ENCODE peak calls at places on chromosome 12, in six cellular contexts. One of them, this sample, is unnamed.

GRCh38 chr12:10088955-10089354 is 9.8 kb downstream of the CLEC1A start:
- DNase-seq in iris pigment epithelial cell: no peak
- DNase-seq in GM12891: no peak
- DNase-seq in NCI-H2171: no peak
- DNase-seq in NCI-H1092 treated with DMSO at 0.1 percent for 48 hours: no peak
- DNase-seq in LoVo: no peak
- DNase-seq in this sample: no peak

GRCh38 chr12:18382486-18382885 is 121.2 kb downstream of the PIK3C2G start:
- DNase-seq in iris pigment epithelial cell: peak; percentile 85
- DNase-seq in GM12891: no peak
- DNase-seq in NCI-H2171: no peak
- DNase-seq in NCI-H1092 treated with DMSO at 0.1 percent for 48 hours: no peak
- DNase-seq in LoVo: no peak
- DNase-seq in this sample: no peak

GRCh38 chr12:124296295-124296915 is 1.5 kb downstream of the RFLNA start:
- DNase-seq in iris pigment epithelial cell: no peak
- DNase-seq in GM12891: no peak
- DNase-seq in NCI-H2171: no peak
- DNase-seq in NCI-H1092 treated with DMSO at 0.1 percent for 48 hours: no peak
- DNase-seq in LoVo: peak; percentile 77
- DNase-seq in this sample: peak; percentile 91

GRCh38 chr12:25591132-25591531 is 38.0 kb upstream of the LMNTD1 start:
- DNase-seq in iris pigment epithelial cell: peak; percentile 21
- DNase-seq in GM12891: no peak
- DNase-seq in NCI-H2171: no peak
- DNase-seq in NCI-H1092 treated with DMSO at 0.1 percent for 48 hours: no peak
- DNase-seq in LoVo: no peak
- DNase-seq in this sample: no peak

GRCh38 chr12:55829967-55830600 is 697 bp upstream of the DNAJC14 start:
- DNase-seq in iris pigment epithelial cell: peak; percentile 20
- DNase-seq in GM12891: peak; percentile 57
- DNase-seq in NCI-H2171: peak; percentile 53
- DNase-seq in NCI-H1092 treated with DMSO at 0.1 percent for 48 hours: no peak
- DNase-seq in LoVo: no peak
- DNase-seq in this sample: peak; percentile 87

GRCh38 chr12:80551897-80552296 is 107.9 kb downstream of the PTPRQ start:
- DNase-seq in iris pigment epithelial cell: peak; percentile 97
- DNase-seq in GM12891: no peak
- DNase-seq in NCI-H2171: no peak
- DNase-seq in NCI-H1092 treated with DMSO at 0.1 percent for 48 hours: no peak
- DNase-seq in LoVo: peak; percentile 46
- DNase-seq in this sample: peak; percentile 86

GRCh38 chr12:69211172-69211571 is 28.2 kb upstream of the CPSF6 start:
- DNase-seq in iris pigment epithelial cell: no peak
- DNase-seq in GM12891: no peak
- DNase-seq in NCI-H2171: no peak
- DNase-seq in NCI-H1092 treated with DMSO at 0.1 percent for 48 hours: no peak
- DNase-seq in LoVo: no peak
- DNase-seq in this sample: peak; percentile 3

GRCh38 chr12:25089738-25090137 is 105.2 kb downstream of the DNAI7 start:
- DNase-seq in iris pigment epithelial cell: no peak
- DNase-seq in GM12891: no peak
- DNase-seq in NCI-H2171: no peak
- DNase-seq in NCI-H1092 treated with DMSO at 0.1 percent for 48 hours: no peak
- DNase-seq in LoVo: no peak
- DNase-seq in this sample: no peak

GRCh38 chr12:72264548-72265175 is 7.5 kb upstream of the TRHDE start:
- DNase-seq in iris pigment epithelial cell: peak; percentile 38
- DNase-seq in GM12891: no peak
- DNase-seq in NCI-H2171: no peak
- DNase-seq in NCI-H1092 treated with DMSO at 0.1 percent for 48 hours: no peak
- DNase-seq in LoVo: peak; percentile 36
- DNase-seq in this sample: peak; percentile 55

GRCh38 chr12:132250707-132251106 is 78.7 kb downstream of the GALNT9 start:
- DNase-seq in iris pigment epithelial cell: no peak
- DNase-seq in GM12891: no peak
- DNase-seq in NCI-H2171: no peak
- DNase-seq in NCI-H1092 treated with DMSO at 0.1 percent for 48 hours: no peak
- DNase-seq in LoVo: no peak
- DNase-seq in this sample: no peak

GRCh38 chr12:5627053-5627630 is 195.2 kb downstream of the NTF3 start:
- DNase-seq in iris pigment epithelial cell: no peak
- DNase-seq in GM12891: no peak
- DNase-seq in NCI-H2171: no peak
- DNase-seq in NCI-H1092 treated with DMSO at 0.1 percent for 48 hours: no peak
- DNase-seq in LoVo: no peak
- DNase-seq in this sample: no peak

GRCh38 chr12:58503731-58504520 is 416.4 kb downstream of the LRIG3 start:
- DNase-seq in iris pigment epithelial cell: peak; percentile 80
- DNase-seq in GM12891: no peak
- DNase-seq in NCI-H2171: no peak
- DNase-seq in NCI-H1092 treated with DMSO at 0.1 percent for 48 hours: no peak
- DNase-seq in LoVo: no peak
- DNase-seq in this sample: peak; percentile 77

GRCh38 chr12:22042981-22043669 is 2.9 kb upstream of the CMAS start:
- DNase-seq in iris pigment epithelial cell: peak; percentile 82
- DNase-seq in GM12891: no peak
- DNase-seq in NCI-H2171: no peak
- DNase-seq in NCI-H1092 treated with DMSO at 0.1 percent for 48 hours: no peak
- DNase-seq in LoVo: no peak
- DNase-seq in this sample: no peak

GRCh38 chr12:110782068-110782467 is 39.4 kb upstream of the PPP1CC start:
- DNase-seq in iris pigment epithelial cell: no peak
- DNase-seq in GM12891: no peak
- DNase-seq in NCI-H2171: no peak
- DNase-seq in NCI-H1092 treated with DMSO at 0.1 percent for 48 hours: no peak
- DNase-seq in LoVo: no peak
- DNase-seq in this sample: no peak

GRCh38 chr12:17550011-17550410 is 540.0 kb downstream of the RERGL start:
- DNase-seq in iris pigment epithelial cell: no peak
- DNase-seq in GM12891: no peak
- DNase-seq in NCI-H2171: no peak
- DNase-seq in NCI-H1092 treated with DMSO at 0.1 percent for 48 hours: no peak
- DNase-seq in LoVo: no peak
- DNase-seq in this sample: no peak

GRCh38 chr12:67382206-67382871 is 113.2 kb downstream of the CAND1 start:
- DNase-seq in iris pigment epithelial cell: peak; percentile 11
- DNase-seq in GM12891: no peak
- DNase-seq in NCI-H2171: no peak
- DNase-seq in NCI-H1092 treated with DMSO at 0.1 percent for 48 hours: no peak
- DNase-seq in LoVo: no peak
- DNase-seq in this sample: no peak

GRCh38 chr12:109147954-109148353 is 31.6 kb downstream of the ACACB start:
- DNase-seq in iris pigment epithelial cell: peak; percentile 4
- DNase-seq in GM12891: no peak
- DNase-seq in NCI-H2171: no peak
- DNase-seq in NCI-H1092 treated with DMSO at 0.1 percent for 48 hours: no peak
- DNase-seq in LoVo: no peak
- DNase-seq in this sample: no peak